ENCODE peak calls at places on chromosomes 2 and 18, in seven cellular contexts. Z is left cardiac atrium; N is hepatocyte; I is fibroblast of lung; X is NCI-H345; W is activated CD8-positive, alpha-beta memory T cell treated with anti-CD3 and anti-CD28 coated beads, Interleukin-2, amount 50 U/mL, for 48 hours; Y is AG04450. C is an unnamed sample.

GRCh38 chr2:31219131-31219969 is 2.0 kb upstream of the CAPN14 start:
- DNase-seq in Z (no peak), W (no peak), I (no peak), X (no peak), Y (no peak), N (no peak), C (no peak)

GRCh38 chr2:187409682-187410081 is 38.4 kb downstream of the CALCRL start:
- DNase-seq in N (no peak), X (no peak), W (no peak), Z (no peak), Y (no peak), I (no peak), C (no peak)

GRCh38 chr2:231965118-231965517 is 3.6 kb downstream of the DIS3L2 start:
- DNase-seq in N (no peak), Y (no peak), Z (no peak), X (peak), W (no peak), I (no peak), C (no peak)

GRCh38 chr18:50626317-50626716 is 66.4 kb downstream of the MAPK4 start:
- DNase-seq in I (no peak), W (no peak), X (no peak), N (no peak), Z (no peak), Y (no peak), C (no peak)

GRCh38 chr2:179272406-179273192 is 8.0 kb upstream of the SESTD1 start:
- DNase-seq in W (no peak), Z (no peak), N (peak), Y (no peak), I (peak), X (peak), C (peak)

GRCh38 chr2:33085646-33086045 is 138.9 kb downstream of the LTBP1 start:
- DNase-seq in N (no peak), W (no peak), I (peak), X (no peak), Y (no peak), Z (peak), C (peak)

GRCh38 chr2:2686228-2686627 is 355.2 kb upstream of the MYT1L start:
- DNase-seq in X (no peak), Y (no peak), N (no peak), I (no peak), Z (no peak), W (no peak), C (no peak)

GRCh38 chr2:24818721-24819167 is 25.5 kb downstream of the CENPO start:
- DNase-seq in I (peak), Y (no peak), Z (no peak), X (no peak), N (no peak), W (peak), C (peak)

GRCh38 chr18:12361770-12362378 is 15.2 kb downstream of the AFG3L2 start:
- DNase-seq in Z (peak), W (no peak), N (no peak), Y (no peak), I (no peak), X (no peak), C (no peak)

GRCh38 chr2:8923173-8923572 is 80.3 kb downstream of the MBOAT2 start:
- DNase-seq in W (no peak), N (no peak), Y (no peak), Z (no peak), I (no peak), X (no peak), C (no peak)

GRCh38 chr2:11248-11941 is 34.9 kb downstream of the FAM110C start:
- DNase-seq in X (peak), N (peak), W (peak), Z (peak), I (peak), Y (no peak), C (no peak)

GRCh38 chr2:46849080-46849715 is 66.4 kb downstream of the MCFD2 start:
- DNase-seq in W (no peak), N (peak), I (no peak), Y (no peak), Z (no peak), X (no peak), C (no peak)

GRCh38 chr2:14621114-14621513 is 11.4 kb upstream of the LRATD1 start:
- DNase-seq in I (no peak), N (no peak), W (no peak), Z (no peak), X (no peak), Y (no peak), C (no peak)

GRCh38 chr2:109513749-109514588 is 99.8 kb downstream of the SEPTIN10 start:
- DNase-seq in Z (no peak), I (peak), X (no peak), W (no peak), N (peak), Y (peak), C (peak)

GRCh38 chr2:133456156-133456555 is 112.1 kb downstream of the NCKAP5 start:
- DNase-seq in I (no peak), W (no peak), Y (no peak), N (no peak), Z (no peak), X (no peak), C (no peak)

GRCh38 chr18:65788373-65788772 is 37.6 kb downstream of the CDH7 start:
- DNase-seq in W (no peak), I (no peak), Y (no peak), X (peak), Z (no peak), N (peak), C (no peak)

GRCh38 chr2:102975996-102976636 is 214.3 kb downstream of the TMEM182 start:
- DNase-seq in X (peak), Y (no peak), N (peak), Z (no peak), W (no peak), I (peak), C (peak)

GRCh38 chr2:171342014-171342413 is 91.8 kb downstream of the METTL8 start:
- DNase-seq in Y (no peak), I (no peak), Z (no peak), X (no peak), N (no peak), W (no peak), C (peak)

GRCh38 chr2:219028996-219029828 is 12.1 kb downstream of the CFAP65 start:
- DNase-seq in Y (no peak), W (no peak), I (no peak), Z (no peak), N (no peak), X (no peak), C (no peak)